ENCODE peak calls at places on chromosomes 5 and 9, in four cellular contexts. One of them, this sample, is unnamed. For H3K4me1, the result is how much of the 10 kb centered on the place peaks cover.

GRCh38 chr9:137165250-137165836 is 4.5 kb downstream of the LRRC26 start:
- DNase-seq in right cardiac atrium: no peak
- DNase-seq in neural progenitor cell: no peak
- DNase-seq in left lung: no peak
- DNase-seq in this sample: no peak

GRCh38 chr5:380701-381309 is 59.3 kb downstream of the AHRR start:
- DNase-seq in left lung: no peak
- DNase-seq in right cardiac atrium: no peak
- DNase-seq in neural progenitor cell: no peak
- DNase-seq in this sample: peak

GRCh38 chr9:83327323-83327722 is 210.9 kb downstream of the FRMD3 start:
- DNase-seq in left lung: no peak
- DNase-seq in right cardiac atrium: no peak
- DNase-seq in neural progenitor cell: peak
- DNase-seq in this sample: no peak

GRCh38 chr9:87434341-87434740 is 63.3 kb upstream of the DAPK1 start:
- DNase-seq in right cardiac atrium: no peak
- DNase-seq in neural progenitor cell: no peak
- DNase-seq in left lung: no peak
- DNase-seq in this sample: no peak

GRCh38 chr5:39024005-39024404 is 50.2 kb downstream of the RICTOR start:
- DNase-seq in neural progenitor cell: peak
- DNase-seq in left lung: no peak
- DNase-seq in right cardiac atrium: no peak
- DNase-seq in this sample: no peak

GRCh38 chr5:150645070-150645700 is 4.7 kb downstream of the SYNPO start:
- DNase-seq in neural progenitor cell: peak
- DNase-seq in left lung: peak
- DNase-seq in right cardiac atrium: peak
- DNase-seq in this sample: no peak

GRCh38 chr5:74391410-74391809 is 249.1 kb downstream of the ENC1 start:
- DNase-seq in right cardiac atrium: no peak
- DNase-seq in neural progenitor cell: no peak
- DNase-seq in left lung: no peak
- DNase-seq in this sample: no peak

GRCh38 chr5:51382759-51383493 is at the start of gene ISL1:
- DNase-seq in left lung: peak
- DNase-seq in neural progenitor cell: peak
- DNase-seq in right cardiac atrium: peak
- DNase-seq in this sample: peak

GRCh38 chr5:127830829-127831598 is 127.8 kb downstream of the CCDC192 start:
- DNase-seq in right cardiac atrium: no peak
- DNase-seq in left lung: no peak
- DNase-seq in neural progenitor cell: no peak
- DNase-seq in this sample: no peak

GRCh38 chr5:55363861-55364260 is 56.1 kb downstream of the MTREX start:
- DNase-seq in right cardiac atrium: no peak
- DNase-seq in neural progenitor cell: no peak
- DNase-seq in left lung: no peak
- DNase-seq in this sample: no peak

GRCh38 chr5:155605898-155606297 is 592.3 kb downstream of the KIF4B start:
- DNase-seq in right cardiac atrium: no peak
- DNase-seq in left lung: no peak
- DNase-seq in neural progenitor cell: no peak
- DNase-seq in this sample: no peak

GRCh38 chr5:75275147-75275546 is 38.5 kb upstream of the ANKRD31 start:
- DNase-seq in left lung: no peak
- DNase-seq in neural progenitor cell: no peak
- DNase-seq in right cardiac atrium: no peak
- DNase-seq in this sample: no peak

GRCh38 chr9:27162045-27162444 is 53.0 kb downstream of the TEK start:
- DNase-seq in right cardiac atrium: no peak
- DNase-seq in neural progenitor cell: no peak
- DNase-seq in left lung: no peak
- DNase-seq in this sample: no peak

GRCh38 chr9:38153152-38153909 is 84.3 kb upstream of the SHB start:
- DNase-seq in neural progenitor cell: no peak
- DNase-seq in right cardiac atrium: no peak
- DNase-seq in left lung: no peak
- DNase-seq in this sample: no peak

GRCh38 chr5:66143473-66144073 is 527 bp upstream of the SREK1 start:
- DNase-seq in right cardiac atrium: no peak
- DNase-seq in left lung: no peak
- DNase-seq in neural progenitor cell: no peak
- DNase-seq in this sample: no peak

GRCh38 chr9:134346840-134347239 is 20.6 kb downstream of the RXRA start:
- DNase-seq in neural progenitor cell: no peak
- DNase-seq in left lung: no peak
- DNase-seq in right cardiac atrium: no peak
- DNase-seq in this sample: no peak
- H3K4me1 ChIP-seq in neural progenitor cell: under half
- H3K4me1 ChIP-seq in left lung: half or more
- H3K4me1 ChIP-seq in right cardiac atrium: under half
- H3K4me1 ChIP-seq in this sample: half or more

DNA sequence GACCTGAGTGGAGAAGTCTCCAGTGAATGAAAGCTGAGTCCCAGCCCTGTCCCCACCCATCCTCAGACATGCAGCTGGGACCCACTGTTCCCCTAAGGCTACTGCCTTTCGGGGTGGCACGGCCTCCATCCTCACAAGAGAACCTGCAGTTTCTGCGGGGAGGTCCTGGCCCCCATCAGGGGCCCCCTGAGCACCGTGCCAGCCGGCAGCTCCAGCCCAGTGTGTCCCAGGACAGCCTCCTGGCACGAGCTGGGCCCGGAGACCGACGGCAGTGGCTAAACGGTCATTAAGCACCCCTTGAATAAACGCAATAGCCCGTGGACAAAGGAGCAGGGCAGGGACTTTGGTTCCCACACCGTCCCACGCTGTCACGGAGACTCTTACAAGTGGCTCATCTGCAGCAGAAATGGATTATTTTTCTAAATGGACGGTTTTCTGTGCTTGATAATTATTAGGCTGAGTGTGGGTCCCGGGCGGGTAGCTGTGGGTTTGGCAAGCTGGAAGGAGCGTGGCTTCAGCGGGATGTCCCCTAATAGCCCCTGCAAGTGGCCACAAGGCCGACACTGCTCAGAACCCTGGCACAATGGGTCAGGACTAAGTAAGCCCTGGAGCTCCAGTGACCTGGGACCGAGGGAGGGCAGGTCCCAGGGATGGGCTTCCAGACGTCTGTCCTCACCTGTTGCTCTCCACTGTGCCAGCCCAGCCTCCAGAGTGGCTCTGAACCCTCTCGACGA is 17.4 kb downstream of the FAM78A start:
- DNase-seq in left lung: no peak
- DNase-seq in right cardiac atrium: peak
- DNase-seq in neural progenitor cell: no peak
- DNase-seq in this sample: no peak
- H3K4me1 ChIP-seq in left lung: half or more
- H3K4me1 ChIP-seq in right cardiac atrium: under half
- H3K4me1 ChIP-seq in neural progenitor cell: under half
- H3K4me1 ChIP-seq in this sample: under half

GRCh38 chr9:123348317-123348992 is 7.5 kb upstream of the CRB2 start:
- DNase-seq in neural progenitor cell: no peak
- DNase-seq in right cardiac atrium: no peak
- DNase-seq in left lung: no peak
- DNase-seq in this sample: no peak
- H3K4me1 ChIP-seq in neural progenitor cell: under half
- H3K4me1 ChIP-seq in right cardiac atrium: under half
- H3K4me1 ChIP-seq in left lung: under half
- H3K4me1 ChIP-seq in this sample: under half

DNA sequence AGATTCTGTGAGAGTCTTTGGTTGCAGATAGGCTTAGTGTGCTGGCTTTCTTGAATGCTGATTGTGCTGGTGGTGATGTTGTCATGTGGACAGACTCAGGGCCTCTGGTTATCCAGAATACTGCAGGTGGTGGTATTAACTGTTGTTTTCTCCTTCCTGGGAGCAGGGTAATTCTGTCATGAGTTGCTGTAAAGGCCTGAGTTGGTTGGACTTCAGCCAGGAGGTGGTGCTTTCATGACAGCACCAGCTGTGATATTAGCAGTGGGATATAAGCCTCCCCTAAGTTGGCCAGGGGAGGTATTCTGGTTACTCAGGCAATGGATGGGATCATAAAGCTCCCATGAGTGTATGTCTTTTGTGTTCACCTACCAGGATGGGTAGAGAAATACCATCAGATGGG is 16.4 kb upstream of the RNF180 start:
- DNase-seq in right cardiac atrium: no peak
- DNase-seq in left lung: no peak
- DNase-seq in neural progenitor cell: no peak
- DNase-seq in this sample: no peak
- H3K4me1 ChIP-seq in right cardiac atrium: under half
- H3K4me1 ChIP-seq in left lung: under half
- H3K4me1 ChIP-seq in neural progenitor cell: under half
- H3K4me1 ChIP-seq in this sample: under half

GRCh38 chr5:56516034-56516433 is 282.9 kb upstream of the ANKRD55 start:
- DNase-seq in left lung: no peak
- DNase-seq in right cardiac atrium: no peak
- DNase-seq in neural progenitor cell: no peak
- DNase-seq in this sample: no peak

GRCh38 chr5:56512314-56512996 is 279.3 kb upstream of the ANKRD55 start:
- DNase-seq in right cardiac atrium: peak
- DNase-seq in neural progenitor cell: no peak
- DNase-seq in left lung: no peak
- DNase-seq in this sample: no peak

GRCh38 chr5:56513141-56513540 is 280.0 kb upstream of the ANKRD55 start:
- DNase-seq in left lung: no peak
- DNase-seq in neural progenitor cell: no peak
- DNase-seq in right cardiac atrium: no peak
- DNase-seq in this sample: no peak

GRCh38 chr5:56515011-56515410 is 281.9 kb upstream of the ANKRD55 start:
- DNase-seq in right cardiac atrium: no peak
- DNase-seq in left lung: no peak
- DNase-seq in neural progenitor cell: peak
- DNase-seq in this sample: no peak

DNA sequence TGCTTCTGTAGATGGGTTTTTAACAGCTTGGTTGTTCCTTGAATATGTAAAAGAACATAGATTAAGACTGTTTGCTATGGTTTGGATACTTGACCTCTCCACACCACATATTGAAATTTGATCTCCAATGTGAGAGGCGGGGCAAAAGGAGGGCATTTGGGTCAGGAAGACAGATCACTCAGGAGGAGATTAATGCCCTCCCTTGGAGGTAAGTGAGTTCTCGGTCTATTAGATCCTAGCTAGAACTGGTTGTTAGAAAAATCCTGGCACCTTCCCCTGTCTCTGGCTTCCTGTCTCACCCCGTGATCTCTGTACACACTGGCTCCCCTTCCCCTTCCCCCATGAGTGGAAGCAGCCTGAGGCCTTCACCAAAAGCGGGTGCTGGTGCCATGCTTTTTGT is 281.1 kb upstream of the ANKRD55 start:
- DNase-seq in right cardiac atrium: no peak
- DNase-seq in left lung: no peak
- DNase-seq in neural progenitor cell: no peak
- DNase-seq in this sample: no peak
- H3K4me1 ChIP-seq in right cardiac atrium: under half
- H3K4me1 ChIP-seq in left lung: under half
- H3K4me1 ChIP-seq in neural progenitor cell: under half
- H3K4me1 ChIP-seq in this sample: under half

This sample was measured in upper lobe of right lung.